ENCODE peak calls at places on chromosomes 11 and 22, in four cellular contexts. A is A549, T is SK-N-SH, V is GM12878. D is an unnamed sample.
A peak's percentile ranks its signal among the peaks of the same experiment; 100 is the strongest.

GRCh38 chr11:122524532-122524882 is 131.0 kb upstream of the UBASH3B start:
- DNase-seq in A (no peak), T (peak; percentile 35), V (no peak), D (no peak)

GRCh38 chr11:80593981-80594380 is 1153.2 kb upstream of the TENM4 start:
- DNase-seq in A (peak; percentile 7), T (no peak), V (no peak), D (no peak)

GRCh38 chr22:46560696-46561295 is 23.4 kb upstream of the CELSR1 start:
- DNase-seq in A (no peak), T (no peak), V (no peak), D (no peak)

GRCh38 chr11:65130631-65131416 is 3.5 kb downstream of the SYVN1 start:
- DNase-seq in A (no peak), T (no peak), V (no peak), D (no peak)

GRCh38 chr11:26993965-26994446 is at the start of gene FIBIN:
- DNase-seq in A (no peak), T (no peak), V (no peak), D (no peak)

GRCh38 chr22:30216710-30217109 is 29.8 kb downstream of the LIF start:
- DNase-seq in A (no peak), T (no peak), V (no peak), D (peak; percentile 93)

GRCh38 chr11:65181569-65182257 is at the start of gene CAPN1:
- DNase-seq in A (peak; percentile 86), T (peak; percentile 86), V (peak; percentile 49), D (peak; percentile 91)

GRCh38 chr11:58301576-58301975 is 33.5 kb upstream of the OR10W1 start:
- DNase-seq in A (no peak), T (no peak), V (no peak), D (no peak)

GRCh38 chr11:46001427-46002049 is 79.1 kb downstream of the LARGE2 start:
- DNase-seq in A (no peak), T (no peak), V (no peak), D (no peak)

GRCh38 chr22:49951001-49951677 is 9.4 kb upstream of the PIM3 start:
- DNase-seq in A (no peak), T (no peak), V (no peak), D (peak; percentile 16)
- TF ChIP-seq EP300 in A (no peak), T (no peak), V (no peak), D (no peak)

DNA sequence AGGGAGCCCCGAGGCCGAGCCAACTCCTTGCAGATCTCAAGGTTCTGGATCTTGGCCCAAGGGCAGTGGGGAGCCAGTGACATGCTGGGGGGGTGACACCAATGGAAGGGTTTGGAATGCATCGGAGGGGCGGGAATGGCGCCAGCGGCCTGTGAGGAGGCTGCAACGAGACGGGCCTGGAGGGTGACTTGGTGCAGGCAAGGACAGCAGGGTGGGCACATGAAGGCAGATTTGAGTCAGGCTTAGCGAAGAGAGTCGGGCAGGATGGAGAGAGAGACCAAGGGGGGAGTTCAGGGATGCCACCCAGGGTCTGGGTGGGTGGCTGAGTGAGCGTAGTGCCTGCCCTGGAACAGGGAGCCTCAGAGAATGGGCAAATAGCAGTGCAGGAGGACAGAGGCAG is 23.2 kb downstream of the ELFN2 start:
- DNase-seq in A (no peak), T (no peak), V (no peak), D (no peak)
- TF ChIP-seq RCOR1 in A (no peak), T (no peak), V (no peak), D (no peak)

GRCh38 chr22:19901577-19902244 is 39.9 kb upstream of the COMT start:
- DNase-seq in A (no peak), T (no peak), V (no peak), D (no peak)
- TF ChIP-seq EP300 in A (no peak), T (no peak), V (no peak), D (no peak)

GRCh38 chr11:62264004-62264403 is 6.0 kb upstream of the SCGB2A2 start:
- DNase-seq in A (no peak), T (no peak), V (no peak), D (no peak)
- TF ChIP-seq RCOR1 in A (no peak), T (no peak), V (no peak), D (no peak)

GRCh38 chr11:19674831-19675230 is 37.8 kb upstream of the NAV2 start:
- DNase-seq in A (no peak), T (no peak), V (no peak), D (no peak)

GRCh38 chr11:19672591-19673206 is 39.9 kb upstream of the NAV2 start:
- DNase-seq in A (no peak), T (no peak), V (no peak), D (no peak)

GRCh38 chr11:19675397-19675796 is 37.2 kb upstream of the NAV2 start:
- DNase-seq in A (no peak), T (no peak), V (no peak), D (no peak)

GRCh38 chr11:19674420-19674819 is 38.2 kb upstream of the NAV2 start:
- DNase-seq in A (no peak), T (no peak), V (no peak), D (no peak)

GRCh38 chr11:19673924-19674390 is 38.7 kb upstream of the NAV2 start:
- DNase-seq in A (no peak), T (no peak), V (no peak), D (no peak)
- TF ChIP-seq EP300 in A (no peak), T (no peak), V (no peak), D (no peak)

GRCh38 chr22:27677895-27678458 is 123.6 kb downstream of the MN1 start:
- DNase-seq in A (no peak), T (no peak), V (no peak), D (no peak)

GRCh38 chr22:27673839-27674238 is 127.7 kb downstream of the MN1 start:
- DNase-seq in A (no peak), T (no peak), V (no peak), D (no peak)

GRCh38 chr22:27679722-27680488 is 121.7 kb downstream of the MN1 start:
- DNase-seq in A (no peak), T (no peak), V (no peak), D (no peak)

GRCh38 chr22:27674524-27674923 is 127.0 kb downstream of the MN1 start:
- DNase-seq in A (no peak), T (no peak), V (no peak), D (no peak)

GRCh38 chr22:27676545-27677188 is 124.9 kb downstream of the MN1 start:
- DNase-seq in A (no peak), T (no peak), V (no peak), D (no peak)
- TF ChIP-seq RCOR1 in A (no peak), T (no peak), V (no peak), D (no peak)

DNA sequence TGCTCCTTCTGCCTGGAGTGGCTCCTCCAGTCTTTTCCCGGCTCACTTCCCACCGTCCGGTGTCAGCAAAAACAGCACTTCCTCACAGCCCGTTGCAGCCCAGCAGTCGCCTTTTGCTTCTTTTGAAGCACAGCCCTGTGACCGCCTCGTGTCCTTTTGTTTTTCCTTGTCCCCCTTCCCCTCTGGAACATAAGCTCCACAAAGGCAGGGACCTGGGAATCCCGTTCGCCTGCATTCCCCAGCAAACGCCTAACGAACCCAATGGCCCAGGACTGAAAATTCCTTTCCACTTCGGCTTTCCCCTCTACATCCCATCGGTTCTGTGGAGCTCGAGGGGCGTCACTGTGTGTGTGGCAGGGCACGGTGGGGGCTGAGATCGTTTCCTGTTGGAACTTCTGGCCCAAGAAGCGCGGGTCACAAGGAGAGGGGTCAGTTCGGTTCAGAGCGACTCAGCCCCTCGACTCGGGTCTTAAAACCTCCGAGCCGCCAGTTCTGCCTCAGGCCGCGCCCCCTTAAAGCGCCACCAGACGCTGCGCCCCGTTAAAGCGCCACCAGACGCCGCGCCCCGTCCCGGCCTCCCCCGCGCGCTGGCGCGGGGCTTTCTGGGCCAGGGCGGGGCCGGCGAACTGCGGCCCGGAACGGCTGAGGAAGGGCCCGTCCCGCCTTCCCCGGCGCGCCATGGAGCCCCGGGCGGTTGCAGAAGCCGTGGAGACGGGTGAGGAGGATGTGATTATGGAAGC is 839 bp downstream of the RIC8A start:
- DNase-seq in A (peak; percentile 80), T (peak; percentile 94), V (no peak), D (peak; percentile 81)
- TF ChIP-seq EP300 in A (no peak), T (no peak), V (no peak), D (no peak)

GRCh38 chr11:93251922-93252321 is 54.1 kb upstream of the SLC36A4 start:
- DNase-seq in A (no peak), T (no peak), V (no peak), D (no peak)
- TF ChIP-seq RCOR1 in A (no peak), T (no peak), V (no peak), D (no peak)

D was measured in K562.